ENCODE peak calls at places on chromosomes 1 and 21, in nine cellular contexts. One of them, this sample, is unnamed.

GRCh38 chr21:14356771-14357170 is 26.2 kb downstream of the HSPA13 start:
- DNase-seq in GM12891: no peak
- DNase-seq in HepG2: no peak
- DNase-seq in GM23338: no peak
- DNase-seq in transverse colon: no peak
- DNase-seq in SK-N-MC: no peak
- DNase-seq in endothelial cell of umbilical vein: no peak
- DNase-seq in SK-N-SH: no peak
- DNase-seq in prostate gland: no peak
- DNase-seq in this sample: no peak

GRCh38 chr1:149977345-149977744 is 33.2 kb downstream of the OTUD7B start:
- DNase-seq in HepG2: no peak
- DNase-seq in SK-N-MC: no peak
- DNase-seq in GM12891: no peak
- DNase-seq in prostate gland: no peak
- DNase-seq in SK-N-SH: no peak
- DNase-seq in transverse colon: no peak
- DNase-seq in GM23338: no peak
- DNase-seq in endothelial cell of umbilical vein: no peak
- DNase-seq in this sample: no peak

GRCh38 chr1:213931804-213932203 is 56.0 kb upstream of the PROX1 start:
- DNase-seq in transverse colon: no peak
- DNase-seq in SK-N-SH: no peak
- DNase-seq in GM12891: no peak
- DNase-seq in SK-N-MC: no peak
- DNase-seq in HepG2: no peak
- DNase-seq in endothelial cell of umbilical vein: no peak
- DNase-seq in GM23338: peak
- DNase-seq in prostate gland: no peak
- DNase-seq in this sample: no peak

GRCh38 chr1:202155478-202156021 is 4.9 kb downstream of the PTPN7 start:
- DNase-seq in prostate gland: no peak
- DNase-seq in SK-N-MC: no peak
- DNase-seq in HepG2: no peak
- DNase-seq in GM23338: no peak
- DNase-seq in endothelial cell of umbilical vein: peak
- DNase-seq in transverse colon: peak
- DNase-seq in GM12891: no peak
- DNase-seq in SK-N-SH: peak
- DNase-seq in this sample: no peak

GRCh38 chr1:151992345-151993083 is 1.1 kb downstream of the S100A10 start:
- DNase-seq in GM12891: no peak
- DNase-seq in GM23338: peak
- DNase-seq in HepG2: peak
- DNase-seq in SK-N-SH: no peak
- DNase-seq in transverse colon: peak
- DNase-seq in endothelial cell of umbilical vein: peak
- DNase-seq in SK-N-MC: no peak
- DNase-seq in prostate gland: peak
- DNase-seq in this sample: peak

GRCh38 chr1:18913065-18913502 is 10.7 kb upstream of the ALDH4A1 start:
- DNase-seq in prostate gland: peak
- DNase-seq in GM23338: peak
- DNase-seq in SK-N-SH: peak
- DNase-seq in endothelial cell of umbilical vein: peak
- DNase-seq in SK-N-MC: no peak
- DNase-seq in transverse colon: peak
- DNase-seq in GM12891: peak
- DNase-seq in HepG2: peak
- DNase-seq in this sample: peak

GRCh38 chr1:97385536-97385935 is 535.3 kb downstream of the DPYD start:
- DNase-seq in SK-N-SH: no peak
- DNase-seq in endothelial cell of umbilical vein: no peak
- DNase-seq in GM23338: no peak
- DNase-seq in HepG2: no peak
- DNase-seq in transverse colon: no peak
- DNase-seq in GM12891: no peak
- DNase-seq in SK-N-MC: no peak
- DNase-seq in prostate gland: no peak
- DNase-seq in this sample: no peak

GRCh38 chr1:45864765-45865164 is 61.4 kb downstream of the MAST2 start:
- DNase-seq in transverse colon: no peak
- DNase-seq in HepG2: no peak
- DNase-seq in SK-N-MC: no peak
- DNase-seq in endothelial cell of umbilical vein: peak
- DNase-seq in GM12891: no peak
- DNase-seq in SK-N-SH: no peak
- DNase-seq in GM23338: no peak
- DNase-seq in prostate gland: no peak
- DNase-seq in this sample: no peak

GRCh38 chr1:185808675-185809074 is 74.5 kb downstream of the HMCN1 start:
- DNase-seq in transverse colon: no peak
- DNase-seq in SK-N-SH: no peak
- DNase-seq in endothelial cell of umbilical vein: peak
- DNase-seq in HepG2: no peak
- DNase-seq in SK-N-MC: no peak
- DNase-seq in prostate gland: no peak
- DNase-seq in GM12891: no peak
- DNase-seq in GM23338: no peak
- DNase-seq in this sample: no peak

GRCh38 chr1:109327285-109327684 is 20.5 kb upstream of the MYBPHL start:
- DNase-seq in HepG2: no peak
- DNase-seq in prostate gland: no peak
- DNase-seq in endothelial cell of umbilical vein: no peak
- DNase-seq in GM12891: no peak
- DNase-seq in SK-N-MC: no peak
- DNase-seq in GM23338: no peak
- DNase-seq in transverse colon: no peak
- DNase-seq in SK-N-SH: no peak
- DNase-seq in this sample: no peak

GRCh38 chr1:179968994-179969919 is 14.6 kb downstream of the CEP350 start:
- DNase-seq in HepG2: no peak
- DNase-seq in GM12891: no peak
- DNase-seq in GM23338: no peak
- DNase-seq in transverse colon: no peak
- DNase-seq in SK-N-SH: no peak
- DNase-seq in SK-N-MC: no peak
- DNase-seq in prostate gland: no peak
- DNase-seq in endothelial cell of umbilical vein: no peak
- DNase-seq in this sample: no peak

GRCh38 chr1:26730695-26731094 is 34.9 kb downstream of the ARID1A start:
- DNase-seq in HepG2: no peak
- DNase-seq in transverse colon: no peak
- DNase-seq in GM12891: no peak
- DNase-seq in prostate gland: no peak
- DNase-seq in SK-N-MC: no peak
- DNase-seq in SK-N-SH: no peak
- DNase-seq in endothelial cell of umbilical vein: no peak
- DNase-seq in GM23338: no peak
- DNase-seq in this sample: no peak

GRCh38 chr1:147721711-147722110 is 38.7 kb downstream of the GJA5 start:
- DNase-seq in prostate gland: no peak
- DNase-seq in GM23338: no peak
- DNase-seq in HepG2: no peak
- DNase-seq in GM12891: no peak
- DNase-seq in SK-N-MC: no peak
- DNase-seq in SK-N-SH: no peak
- DNase-seq in endothelial cell of umbilical vein: no peak
- DNase-seq in transverse colon: no peak
- DNase-seq in this sample: no peak

GRCh38 chr1:107459204-107459904 is 318.5 kb downstream of the NTNG1 start:
- DNase-seq in prostate gland: no peak
- DNase-seq in GM23338: no peak
- DNase-seq in GM12891: no peak
- DNase-seq in SK-N-MC: no peak
- DNase-seq in SK-N-SH: no peak
- DNase-seq in endothelial cell of umbilical vein: no peak
- DNase-seq in HepG2: no peak
- DNase-seq in transverse colon: no peak
- DNase-seq in this sample: no peak

GRCh38 chr1:119327436-119328155 is 41.0 kb upstream of the HAO2 start:
- DNase-seq in SK-N-SH: peak
- DNase-seq in transverse colon: peak
- DNase-seq in prostate gland: peak
- DNase-seq in SK-N-MC: no peak
- DNase-seq in endothelial cell of umbilical vein: peak
- DNase-seq in GM23338: peak
- DNase-seq in GM12891: no peak
- DNase-seq in HepG2: peak
- DNase-seq in this sample: peak

GRCh38 chr1:40855513-40855912 is 6.7 kb downstream of the CITED4 start:
- DNase-seq in HepG2: peak
- DNase-seq in endothelial cell of umbilical vein: no peak
- DNase-seq in SK-N-SH: no peak
- DNase-seq in GM12891: no peak
- DNase-seq in prostate gland: no peak
- DNase-seq in transverse colon: no peak
- DNase-seq in SK-N-MC: no peak
- DNase-seq in GM23338: peak
- DNase-seq in this sample: no peak

GRCh38 chr1:40853113-40853999 is 8.8 kb downstream of the CITED4 start:
- DNase-seq in SK-N-MC: no peak
- DNase-seq in SK-N-SH: no peak
- DNase-seq in GM12891: no peak
- DNase-seq in endothelial cell of umbilical vein: no peak
- DNase-seq in GM23338: no peak
- DNase-seq in HepG2: no peak
- DNase-seq in prostate gland: no peak
- DNase-seq in transverse colon: no peak
- DNase-seq in this sample: no peak

GRCh38 chr1:40856656-40857302 is 5.4 kb downstream of the CITED4 start:
- DNase-seq in transverse colon: no peak
- DNase-seq in SK-N-MC: no peak
- DNase-seq in endothelial cell of umbilical vein: no peak
- DNase-seq in GM12891: no peak
- DNase-seq in prostate gland: no peak
- DNase-seq in HepG2: no peak
- DNase-seq in GM23338: no peak
- DNase-seq in SK-N-SH: no peak
- DNase-seq in this sample: no peak

GRCh38 chr1:40857737-40858136 is 4.4 kb downstream of the CITED4 start:
- DNase-seq in GM12891: no peak
- DNase-seq in prostate gland: no peak
- DNase-seq in endothelial cell of umbilical vein: no peak
- DNase-seq in GM23338: no peak
- DNase-seq in transverse colon: no peak
- DNase-seq in HepG2: no peak
- DNase-seq in SK-N-MC: no peak
- DNase-seq in SK-N-SH: no peak
- DNase-seq in this sample: no peak

DNA sequence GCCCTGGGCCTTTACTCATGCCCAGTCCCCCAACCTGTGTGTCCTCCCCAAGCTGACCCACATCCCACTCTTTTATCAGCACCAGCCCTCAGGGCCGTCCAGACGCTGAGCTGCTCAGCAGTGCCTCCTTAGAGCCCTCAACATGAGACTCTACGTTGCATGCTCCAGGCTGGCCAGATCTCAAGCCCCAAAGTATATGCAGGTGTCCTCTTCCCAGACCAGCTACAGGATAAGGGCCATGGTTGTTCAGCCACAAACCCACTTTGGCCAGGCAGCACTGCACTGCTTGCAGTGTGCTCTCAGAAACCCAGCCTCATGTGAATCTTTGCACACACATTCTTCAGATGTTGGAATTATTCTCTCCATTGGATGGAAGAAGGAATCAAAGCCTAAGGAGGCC is 6.0 kb downstream of the CITED4 start:
- DNase-seq in GM23338: no peak
- DNase-seq in SK-N-SH: no peak
- DNase-seq in transverse colon: no peak
- DNase-seq in GM12891: no peak
- DNase-seq in prostate gland: no peak
- DNase-seq in HepG2: no peak
- DNase-seq in endothelial cell of umbilical vein: no peak
- DNase-seq in SK-N-MC: no peak
- DNase-seq in this sample: no peak
- TF ChIP-seq POLR2AphosphoS5 in GM23338: no peak
- TF ChIP-seq POLR2AphosphoS5 in SK-N-SH: no peak
- TF ChIP-seq POLR2AphosphoS5 in transverse colon: no peak
- TF ChIP-seq POLR2AphosphoS5 in GM12891: no peak
- TF ChIP-seq POLR2AphosphoS5 in prostate gland: no peak
- TF ChIP-seq POLR2AphosphoS5 in HepG2: no peak
- TF ChIP-seq POLR2AphosphoS5 in endothelial cell of umbilical vein: no peak
- TF ChIP-seq POLR2AphosphoS5 in SK-N-MC: no peak
- TF ChIP-seq POLR2AphosphoS5 in this sample: no peak

GRCh38 chr21:16974060-16974459 is 538.8 kb upstream of the CXADR start:
- DNase-seq in GM12891: no peak
- DNase-seq in prostate gland: no peak
- DNase-seq in SK-N-MC: no peak
- DNase-seq in GM23338: no peak
- DNase-seq in SK-N-SH: no peak
- DNase-seq in endothelial cell of umbilical vein: no peak
- DNase-seq in transverse colon: no peak
- DNase-seq in HepG2: no peak
- DNase-seq in this sample: no peak
- TF ChIP-seq POLR2AphosphoS5 in GM12891: no peak
- TF ChIP-seq POLR2AphosphoS5 in prostate gland: no peak
- TF ChIP-seq POLR2AphosphoS5 in SK-N-MC: no peak
- TF ChIP-seq POLR2AphosphoS5 in GM23338: no peak
- TF ChIP-seq POLR2AphosphoS5 in SK-N-SH: no peak
- TF ChIP-seq POLR2AphosphoS5 in endothelial cell of umbilical vein: no peak
- TF ChIP-seq POLR2AphosphoS5 in transverse colon: no peak
- TF ChIP-seq POLR2AphosphoS5 in HepG2: no peak
- TF ChIP-seq POLR2AphosphoS5 in this sample: no peak

DNA sequence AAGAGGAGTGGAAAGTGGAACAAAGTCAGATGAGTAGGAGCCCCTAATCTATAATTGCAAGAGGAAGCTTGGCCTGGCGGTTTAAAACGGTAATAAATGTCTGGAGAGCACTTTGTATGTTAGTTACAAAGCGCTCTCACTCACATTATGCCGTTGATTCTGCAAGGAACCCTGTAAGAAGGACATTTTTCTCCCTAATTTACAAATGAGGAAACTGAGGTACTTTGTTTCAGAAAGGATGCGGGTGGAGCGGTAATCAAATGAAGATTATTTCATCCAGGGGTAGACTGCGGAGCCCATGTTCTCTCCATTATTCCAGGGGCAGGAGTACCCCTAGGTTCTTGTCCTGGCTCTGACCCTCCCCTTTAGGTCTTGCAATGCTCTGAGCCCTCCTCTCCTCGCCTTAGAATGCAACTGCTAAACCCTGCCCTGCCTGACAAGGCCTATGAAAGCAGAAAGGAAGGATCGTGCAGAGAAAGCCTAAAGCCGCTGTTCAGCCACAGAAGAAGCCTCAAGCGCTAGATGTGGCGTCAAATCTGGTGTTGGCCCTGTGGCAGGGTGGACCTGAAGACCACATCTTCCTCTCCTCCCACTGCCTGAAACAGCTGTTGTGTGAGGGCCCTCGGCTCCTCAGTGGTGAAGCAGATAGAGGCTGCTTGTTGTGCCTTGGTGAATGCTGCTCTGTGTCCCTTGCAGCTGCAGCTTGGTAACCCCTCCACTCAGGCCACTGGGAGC is 588 bp upstream of the PACC1 start:
- DNase-seq in GM23338: peak
- DNase-seq in SK-N-MC: no peak
- DNase-seq in HepG2: no peak
- DNase-seq in endothelial cell of umbilical vein: no peak
- DNase-seq in GM12891: no peak
- DNase-seq in prostate gland: no peak
- DNase-seq in SK-N-SH: peak
- DNase-seq in transverse colon: no peak
- DNase-seq in this sample: no peak
- TF ChIP-seq POLR2AphosphoS5 in GM23338: no peak
- TF ChIP-seq POLR2AphosphoS5 in SK-N-MC: no peak
- TF ChIP-seq POLR2AphosphoS5 in HepG2: no peak
- TF ChIP-seq POLR2AphosphoS5 in endothelial cell of umbilical vein: no peak
- TF ChIP-seq POLR2AphosphoS5 in GM12891: no peak
- TF ChIP-seq POLR2AphosphoS5 in prostate gland: no peak
- TF ChIP-seq POLR2AphosphoS5 in SK-N-SH: no peak
- TF ChIP-seq POLR2AphosphoS5 in transverse colon: no peak
- TF ChIP-seq POLR2AphosphoS5 in this sample: no peak

GRCh38 chr1:173863224-173864151 is 4.3 kb downstream of the GAS5 start:
- DNase-seq in SK-N-MC: no peak
- DNase-seq in GM23338: no peak
- DNase-seq in HepG2: no peak
- DNase-seq in transverse colon: no peak
- DNase-seq in endothelial cell of umbilical vein: no peak
- DNase-seq in GM12891: no peak
- DNase-seq in SK-N-SH: no peak
- DNase-seq in prostate gland: no peak
- DNase-seq in this sample: no peak
- TF ChIP-seq POLR2AphosphoS5 in SK-N-MC: no peak
- TF ChIP-seq POLR2AphosphoS5 in GM23338: no peak
- TF ChIP-seq POLR2AphosphoS5 in HepG2: peak
- TF ChIP-seq POLR2AphosphoS5 in transverse colon: no peak
- TF ChIP-seq POLR2AphosphoS5 in endothelial cell of umbilical vein: no peak
- TF ChIP-seq POLR2AphosphoS5 in GM12891: peak
- TF ChIP-seq POLR2AphosphoS5 in SK-N-SH: peak
- TF ChIP-seq POLR2AphosphoS5 in prostate gland: no peak
- TF ChIP-seq POLR2AphosphoS5 in this sample: no peak

This sample was measured in spleen.